ENCODE peak calls at places on chromosomes 1 and 21, in four cellular contexts. One of them, this sample, is unnamed.

GRCh38 chr1:55955237-55955636 is 624.1 kb downstream of the PLPP3 start:
- DNase-seq in CD4-positive, alpha-beta T cell: no peak
- DNase-seq in HL-60: no peak
- DNase-seq in esophagus muscularis mucosa: no peak
- DNase-seq in this sample: no peak

GRCh38 chr1:82819234-82819633 is 1018.5 kb downstream of the ADGRL2 start:
- DNase-seq in CD4-positive, alpha-beta T cell: no peak
- DNase-seq in HL-60: no peak
- DNase-seq in esophagus muscularis mucosa: no peak
- DNase-seq in this sample: no peak

GRCh38 chr1:61748566-61748965 is 6.3 kb downstream of the PATJ start:
- DNase-seq in CD4-positive, alpha-beta T cell: no peak
- DNase-seq in HL-60: no peak
- DNase-seq in esophagus muscularis mucosa: no peak
- DNase-seq in this sample: no peak

GRCh38 chr1:4463631-4464030 is 190.8 kb upstream of the AJAP1 start:
- DNase-seq in CD4-positive, alpha-beta T cell: no peak
- DNase-seq in HL-60: no peak
- DNase-seq in esophagus muscularis mucosa: no peak
- DNase-seq in this sample: no peak

GRCh38 chr1:39955547-39956539 is 898 bp downstream of the MFSD2A start:
- DNase-seq in CD4-positive, alpha-beta T cell: no peak
- DNase-seq in HL-60: no peak
- DNase-seq in esophagus muscularis mucosa: no peak
- DNase-seq in this sample: no peak

GRCh38 chr1:165313906-165314305 is 42.6 kb downstream of the LMX1A start:
- DNase-seq in CD4-positive, alpha-beta T cell: no peak
- DNase-seq in HL-60: no peak
- DNase-seq in esophagus muscularis mucosa: no peak
- DNase-seq in this sample: no peak

GRCh38 chr1:161407451-161407985 is 39.8 kb upstream of the CFAP126 start:
- DNase-seq in CD4-positive, alpha-beta T cell: no peak
- DNase-seq in HL-60: no peak
- DNase-seq in esophagus muscularis mucosa: no peak
- DNase-seq in this sample: no peak

GRCh38 chr21:42621166-42621827 is 32.1 kb upstream of the PDE9A start:
- DNase-seq in CD4-positive, alpha-beta T cell: no peak
- DNase-seq in HL-60: no peak
- DNase-seq in esophagus muscularis mucosa: no peak
- DNase-seq in this sample: no peak

GRCh38 chr1:36787312-36787711 is 247.0 kb downstream of the GRIK3 start:
- DNase-seq in CD4-positive, alpha-beta T cell: no peak
- DNase-seq in HL-60: no peak
- DNase-seq in esophagus muscularis mucosa: no peak
- DNase-seq in this sample: no peak

GRCh38 chr1:44776749-44777068 is 1.4 kb downstream of the RPS8 start:
- DNase-seq in CD4-positive, alpha-beta T cell: no peak
- DNase-seq in HL-60: no peak
- DNase-seq in esophagus muscularis mucosa: no peak
- DNase-seq in this sample: no peak

GRCh38 chr1:157691285-157691920 is 9.2 kb downstream of the FCRL3 start:
- DNase-seq in CD4-positive, alpha-beta T cell: no peak
- DNase-seq in HL-60: peak; percentile 11
- DNase-seq in esophagus muscularis mucosa: no peak
- DNase-seq in this sample: no peak

GRCh38 chr1:168907781-168908180 is 178.8 kb upstream of the DPT start:
- DNase-seq in CD4-positive, alpha-beta T cell: no peak
- DNase-seq in HL-60: no peak
- DNase-seq in esophagus muscularis mucosa: no peak
- DNase-seq in this sample: no peak

GRCh38 chr1:33943978-33944377 is 80.1 kb downstream of the HMGB4 start:
- DNase-seq in CD4-positive, alpha-beta T cell: no peak
- DNase-seq in HL-60: no peak
- DNase-seq in esophagus muscularis mucosa: no peak
- DNase-seq in this sample: peak; percentile 21

GRCh38 chr1:36894824-36895223 is 139.5 kb downstream of the GRIK3 start:
- DNase-seq in CD4-positive, alpha-beta T cell: no peak
- DNase-seq in HL-60: no peak
- DNase-seq in esophagus muscularis mucosa: peak; percentile 77
- DNase-seq in this sample: no peak

GRCh38 chr1:200294241-200294640 is 115.6 kb downstream of the ZNF281 start:
- DNase-seq in CD4-positive, alpha-beta T cell: no peak
- DNase-seq in HL-60: no peak
- DNase-seq in esophagus muscularis mucosa: no peak
- DNase-seq in this sample: no peak

GRCh38 chr1:152459596-152460528 is 45.8 kb upstream of the CRNN start:
- DNase-seq in CD4-positive, alpha-beta T cell: peak; percentile 66
- DNase-seq in HL-60: peak; percentile 48
- DNase-seq in esophagus muscularis mucosa: peak; percentile 77
- DNase-seq in this sample: no peak

GRCh38 chr1:62131093-62131725 is 63.4 kb upstream of the L1TD1 start:
- DNase-seq in CD4-positive, alpha-beta T cell: no peak
- DNase-seq in HL-60: peak; percentile 12
- DNase-seq in esophagus muscularis mucosa: no peak
- DNase-seq in this sample: peak; percentile 42

GRCh38 chr1:10286244-10286643 is 75.9 kb downstream of the KIF1B start:
- DNase-seq in CD4-positive, alpha-beta T cell: no peak
- DNase-seq in HL-60: no peak
- DNase-seq in esophagus muscularis mucosa: no peak
- DNase-seq in this sample: no peak

GRCh38 chr1:22250724-22251123 is 107.8 kb upstream of the WNT4 start:
- DNase-seq in CD4-positive, alpha-beta T cell: no peak
- DNase-seq in HL-60: no peak
- DNase-seq in esophagus muscularis mucosa: no peak
- DNase-seq in this sample: no peak

GRCh38 chr1:114510235-114511047 is 562 bp downstream of the TRIM33 start:
- DNase-seq in CD4-positive, alpha-beta T cell: peak; percentile 8
- DNase-seq in HL-60: peak; percentile 28
- DNase-seq in esophagus muscularis mucosa: no peak
- DNase-seq in this sample: no peak

GRCh38 chr1:77639056-77639455 is 43.4 kb downstream of the ZZZ3 start:
- DNase-seq in CD4-positive, alpha-beta T cell: no peak
- DNase-seq in HL-60: no peak
- DNase-seq in esophagus muscularis mucosa: no peak
- DNase-seq in this sample: no peak

GRCh38 chr1:228794810-228795209 is 59.5 kb downstream of the RHOU start:
- DNase-seq in CD4-positive, alpha-beta T cell: no peak
- DNase-seq in HL-60: no peak
- DNase-seq in esophagus muscularis mucosa: no peak
- DNase-seq in this sample: no peak

GRCh38 chr1:117821782-117822447 is 107.5 kb downstream of the GDAP2 start:
- DNase-seq in CD4-positive, alpha-beta T cell: no peak
- DNase-seq in HL-60: no peak
- DNase-seq in esophagus muscularis mucosa: no peak
- DNase-seq in this sample: peak; percentile 73

GRCh38 chr1:85091647-85092295 is 43.5 kb upstream of the MCOLN3 start:
- DNase-seq in CD4-positive, alpha-beta T cell: no peak
- DNase-seq in HL-60: no peak
- DNase-seq in esophagus muscularis mucosa: no peak
- DNase-seq in this sample: no peak

GRCh38 chr1:176073524-176074157 is 133.4 kb downstream of the COP1 start:
- DNase-seq in CD4-positive, alpha-beta T cell: no peak
- DNase-seq in HL-60: peak; percentile 26
- DNase-seq in esophagus muscularis mucosa: no peak
- DNase-seq in this sample: peak; percentile 12

GRCh38 chr1:33348676-33349080 is 27.8 kb upstream of the A3GALT2 start:
- DNase-seq in CD4-positive, alpha-beta T cell: no peak
- DNase-seq in HL-60: no peak
- DNase-seq in esophagus muscularis mucosa: no peak
- DNase-seq in this sample: no peak

GRCh38 chr1:86207323-86207722 is 50.8 kb upstream of the COL24A1 start:
- DNase-seq in CD4-positive, alpha-beta T cell: no peak
- DNase-seq in HL-60: no peak
- DNase-seq in esophagus muscularis mucosa: no peak
- DNase-seq in this sample: peak; percentile 59

GRCh38 chr1:98121661-98122060 is 200.8 kb upstream of the DPYD start:
- DNase-seq in CD4-positive, alpha-beta T cell: no peak
- DNase-seq in HL-60: no peak
- DNase-seq in esophagus muscularis mucosa: no peak
- DNase-seq in this sample: no peak

GRCh38 chr1:19449454-19450228 is 35.7 kb downstream of the CAPZB start:
- DNase-seq in CD4-positive, alpha-beta T cell: no peak
- DNase-seq in HL-60: no peak
- DNase-seq in esophagus muscularis mucosa: no peak
- DNase-seq in this sample: no peak

GRCh38 chr1:29900086-29900485 is 663.8 kb downstream of the PTPRU start:
- DNase-seq in CD4-positive, alpha-beta T cell: no peak
- DNase-seq in HL-60: no peak
- DNase-seq in esophagus muscularis mucosa: no peak
- DNase-seq in this sample: no peak

GRCh38 chr1:23556661-23557470 is 2.4 kb downstream of the ID3 start:
- DNase-seq in CD4-positive, alpha-beta T cell: no peak
- DNase-seq in HL-60: no peak
- DNase-seq in esophagus muscularis mucosa: no peak
- DNase-seq in this sample: no peak

GRCh38 chr21:17613242-17613676 is 558 bp upstream of the BTG3 start:
- DNase-seq in CD4-positive, alpha-beta T cell: no peak
- DNase-seq in HL-60: no peak
- DNase-seq in esophagus muscularis mucosa: no peak
- DNase-seq in this sample: no peak

DNA sequence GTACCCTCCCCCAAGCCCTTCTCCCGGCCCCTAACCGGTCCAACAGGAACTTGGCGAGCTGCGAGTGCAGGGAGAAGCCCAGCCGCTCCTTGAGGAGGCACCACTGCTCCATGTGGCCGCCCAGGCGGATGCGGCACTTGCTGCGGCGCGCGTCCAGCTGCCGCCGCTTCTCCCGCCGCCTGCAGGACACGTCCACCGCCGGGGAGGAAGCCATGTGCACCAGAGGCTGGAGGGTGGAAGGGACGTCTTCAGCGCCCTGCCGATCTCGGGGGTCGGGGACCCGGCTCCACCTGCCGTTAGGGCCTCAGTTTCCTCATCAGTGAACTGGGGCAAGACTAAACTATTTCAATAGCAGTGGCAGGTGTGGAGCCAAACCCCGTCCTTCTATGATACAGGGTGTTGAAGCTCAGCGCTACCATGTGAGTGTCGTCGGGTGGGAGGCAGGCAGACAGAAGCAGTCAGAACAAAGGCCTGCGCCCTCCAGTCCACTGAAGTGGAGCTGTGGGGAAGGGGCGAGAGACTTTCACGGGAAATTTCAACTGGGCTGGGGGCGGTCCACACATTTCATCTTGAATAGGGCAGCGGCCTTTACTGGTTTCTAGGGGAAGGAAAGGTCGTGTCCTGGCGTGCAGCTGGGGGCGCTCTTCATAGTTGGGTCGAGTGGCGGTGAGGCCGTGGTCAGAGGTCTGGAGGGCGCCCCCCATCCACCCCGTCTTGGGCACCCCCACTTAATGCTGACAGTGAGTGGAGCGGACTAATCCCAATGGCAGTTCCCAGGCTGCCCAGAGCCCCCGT is 592 bp downstream of the ZNF692 start:
- DNase-seq in CD4-positive, alpha-beta T cell: no peak
- DNase-seq in HL-60: no peak
- DNase-seq in esophagus muscularis mucosa: no peak
- DNase-seq in this sample: no peak
- TF ChIP-seq CTCF in CD4-positive, alpha-beta T cell: peak; percentile 51
- TF ChIP-seq CTCF in HL-60: peak; percentile 45
- TF ChIP-seq CTCF in esophagus muscularis mucosa: peak; percentile 20
- TF ChIP-seq CTCF in this sample: peak; percentile 64

GRCh38 chr1:190178827-190179226 is 298.8 kb downstream of the BRINP3 start:
- DNase-seq in CD4-positive, alpha-beta T cell: no peak
- DNase-seq in HL-60: no peak
- DNase-seq in esophagus muscularis mucosa: no peak
- DNase-seq in this sample: no peak

GRCh38 chr1:190179817-190180216 is 297.8 kb downstream of the BRINP3 start:
- DNase-seq in CD4-positive, alpha-beta T cell: no peak
- DNase-seq in HL-60: no peak
- DNase-seq in esophagus muscularis mucosa: no peak
- DNase-seq in this sample: no peak

DNA sequence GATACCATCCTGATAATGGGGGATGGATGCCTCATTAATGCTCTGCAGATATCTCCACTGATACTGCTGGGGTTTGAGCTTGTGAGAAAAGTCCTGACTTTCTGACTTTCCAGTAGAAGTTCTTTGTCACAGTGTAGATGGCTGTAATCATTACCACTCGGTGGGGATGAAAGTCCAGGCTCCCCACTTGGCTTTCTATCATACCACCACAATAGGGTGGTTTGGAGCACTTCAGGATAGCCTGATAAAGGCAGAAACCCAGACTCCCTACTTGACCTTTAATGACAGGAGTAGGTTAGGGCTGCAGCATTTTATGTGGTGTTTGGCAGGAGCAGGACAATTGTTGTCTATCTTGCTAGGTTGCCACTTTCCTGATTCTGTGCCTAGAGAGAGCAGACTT is 294.1 kb downstream of the BRINP3 start:
- DNase-seq in CD4-positive, alpha-beta T cell: no peak
- DNase-seq in HL-60: no peak
- DNase-seq in esophagus muscularis mucosa: no peak
- DNase-seq in this sample: no peak
- H3K27me3 ChIP-seq in CD4-positive, alpha-beta T cell: no peaks in the 10 kb centered on the region
- H3K27me3 ChIP-seq in HL-60: no peaks in the 10 kb centered on the region
- H3K27me3 ChIP-seq in esophagus muscularis mucosa: no peaks in the 10 kb centered on the region
- H3K27me3 ChIP-seq in this sample: no peaks in the 10 kb centered on the region

GRCh38 chr1:66533804-66534745 is at the start of gene SGIP1:
- DNase-seq in CD4-positive, alpha-beta T cell: no peak
- DNase-seq in HL-60: no peak
- DNase-seq in esophagus muscularis mucosa: no peak
- DNase-seq in this sample: no peak

GRCh38 chr1:66537718-66538117 is 3.8 kb downstream of the SGIP1 start:
- DNase-seq in CD4-positive, alpha-beta T cell: no peak
- DNase-seq in HL-60: no peak
- DNase-seq in esophagus muscularis mucosa: no peak
- DNase-seq in this sample: no peak

GRCh38 chr1:66535853-66536252 is 1.9 kb downstream of the SGIP1 start:
- DNase-seq in CD4-positive, alpha-beta T cell: no peak
- DNase-seq in HL-60: no peak
- DNase-seq in esophagus muscularis mucosa: no peak
- DNase-seq in this sample: no peak

GRCh38 chr1:66532798-66533783 is 862 bp upstream of the SGIP1 start:
- DNase-seq in CD4-positive, alpha-beta T cell: no peak
- DNase-seq in HL-60: no peak
- DNase-seq in esophagus muscularis mucosa: no peak
- DNase-seq in this sample: peak; percentile 83

DNA sequence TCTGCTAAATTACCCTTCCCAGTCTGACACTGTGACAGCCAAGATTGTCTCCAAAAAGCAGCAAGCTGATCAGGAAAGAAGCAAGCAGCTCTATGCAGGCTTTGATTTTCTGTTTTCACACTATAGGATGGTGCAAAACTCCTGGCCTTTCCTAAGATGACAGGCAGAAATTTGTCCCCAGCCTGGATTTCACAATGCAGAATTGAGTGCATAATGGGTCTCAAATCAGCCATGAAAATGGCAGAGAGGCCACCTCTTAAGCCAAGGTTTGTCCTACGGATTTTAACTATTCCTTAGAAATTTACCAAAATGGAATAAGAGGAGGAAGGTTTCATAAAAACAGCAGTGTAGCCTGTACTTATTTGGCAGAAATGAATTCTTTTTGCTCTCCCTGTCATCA is 1.2 kb downstream of the SGIP1 start:
- DNase-seq in CD4-positive, alpha-beta T cell: no peak
- DNase-seq in HL-60: no peak
- DNase-seq in esophagus muscularis mucosa: no peak
- DNase-seq in this sample: no peak
- TF ChIP-seq CTCF in CD4-positive, alpha-beta T cell: no peak
- TF ChIP-seq CTCF in HL-60: no peak
- TF ChIP-seq CTCF in esophagus muscularis mucosa: no peak
- TF ChIP-seq CTCF in this sample: no peak

GRCh38 chr1:46519209-46519608 is 29.6 kb downstream of the DMBX1 start:
- DNase-seq in CD4-positive, alpha-beta T cell: no peak
- DNase-seq in HL-60: no peak
- DNase-seq in esophagus muscularis mucosa: no peak
- DNase-seq in this sample: no peak
- H3K27me3 ChIP-seq in CD4-positive, alpha-beta T cell: peaks cover 24% of the 10 kb centered on the region
- H3K27me3 ChIP-seq in HL-60: peaks cover 8% of the 10 kb centered on the region
- H3K27me3 ChIP-seq in esophagus muscularis mucosa: no peaks in the 10 kb centered on the region
- H3K27me3 ChIP-seq in this sample: no peaks in the 10 kb centered on the region